ENCODE peak calls at places on chromosomes 4 and X, in four cellular contexts. U is HEK293T, J is fibroblast of pulmonary artery, R is small intestine. S is an unnamed sample.

GRCh38 chrX:30706216-30706775 is 53.1 kb downstream of the GK start:
- DNase-seq in U (no peak), R (peak; percentile 74), J (no peak), S (no peak)

GRCh38 chrX:10090319-10090718 is 66.5 kb upstream of the CLCN4 start:
- DNase-seq in R (no peak), U (no peak), J (peak; percentile 42), S (no peak)

GRCh38 chrX:108018659-108019381 is 26.0 kb upstream of the VSIG1 start:
- DNase-seq in J (no peak), R (peak; percentile 33), U (no peak), S (no peak)

GRCh38 chr4:2591189-2591588 is 54.7 kb downstream of the FAM193A start:
- DNase-seq in J (peak; percentile 69), U (no peak), R (no peak), S (peak; percentile 10)

GRCh38 chrX:30283456-30284200 is 25.6 kb downstream of the NR0B1 start:
- DNase-seq in R (no peak), J (peak; percentile 89), U (no peak), S (peak; percentile 62)

GRCh38 chr4:183600189-183600685 is 58.7 kb downstream of the RWDD4 start:
- DNase-seq in U (no peak), R (no peak), J (peak; percentile 22), S (peak; percentile 5)

GRCh38 chr4:13544556-13545393 is 467 bp upstream of the NKX3-2 start:
- DNase-seq in U (peak; percentile 91), J (peak; percentile 69), R (peak; percentile 52), S (peak; percentile 51)

GRCh38 chr4:10703146-10703545 is 18.6 kb upstream of the CLNK start:
- DNase-seq in R (no peak), J (no peak), U (no peak), S (no peak)

GRCh38 chrX:23898412-23898959 is 9.3 kb downstream of the APOO start:
- DNase-seq in R (no peak), J (peak; percentile 57), U (no peak), S (no peak)

GRCh38 chr4:41212221-41213203 is 1.8 kb downstream of the APBB2 start:
- DNase-seq in R (peak; percentile 70), U (peak; percentile 16), J (peak; percentile 85), S (peak; percentile 69)